ENCODE peak calls at places on chromosome 20, in six cellular contexts. I is effector CD4-positive, alpha-beta T cell; W is amniotic stem cell; Y is stimulated activated CD4-positive, alpha-beta T cell treated with anti-CD3 and anti-CD28 coated beads, Interleukin-1b, Interleukin-23, amount 100 ng/mL, for 1 hour; R is body of pancreas; U is frontal cortex. S is an unnamed sample.
A peak's percentile ranks its signal among the peaks of the same experiment; 100 is the strongest.

GRCh38 chr20:42686057-42686456 is 503.6 kb downstream of the PTPRT start:
- DNase-seq in W (no peak), I (no peak), R (peak; percentile 82), U (no peak), Y (no peak), S (no peak)

GRCh38 chr20:2206957-2207769 is 88.6 kb upstream of the TGM3 start:
- DNase-seq in Y (no peak), R (peak; percentile 76), U (peak; percentile 79), I (peak; percentile 11), W (peak; percentile 17), S (peak; percentile 81)

GRCh38 chr20:50303573-50304500 is 113.2 kb downstream of the CEBPB start:
- DNase-seq in I (no peak), R (peak; percentile 68), W (no peak), Y (no peak), U (no peak), S (no peak)

GRCh38 chr20:58944610-58945009 is 36.4 kb upstream of the NELFCD start:
- DNase-seq in R (peak; percentile 19), Y (no peak), U (no peak), W (no peak), I (no peak), S (no peak)

GRCh38 chr20:62202083-62202395 is 18.0 kb downstream of the HRH3 start:
- DNase-seq in U (no peak), R (no peak), I (no peak), Y (no peak), W (no peak), S (peak; percentile 47)

GRCh38 chr20:16518068-16518783 is 55.0 kb downstream of the KIF16B start:
- DNase-seq in R (peak; percentile 44), U (peak; percentile 44), W (no peak), I (no peak), Y (no peak), S (peak; percentile 27)

GRCh38 chr20:38842558-38842981 is 37.1 kb downstream of the PPP1R16B start:
- DNase-seq in Y (no peak), W (no peak), I (no peak), R (no peak), U (no peak), S (no peak)

GRCh38 chr20:46312945-46313861 is 4.9 kb upstream of the CDH22 start:
- DNase-seq in R (no peak), U (no peak), I (no peak), Y (no peak), W (no peak), S (no peak)

GRCh38 chr20:13054011-13054410 is 45.2 kb downstream of the SPTLC3 start:
- DNase-seq in R (no peak), W (no peak), U (no peak), I (no peak), Y (no peak), S (no peak)

GRCh38 chr20:45969712-45970634 is 2.0 kb downstream of the ZNF335 start:
- DNase-seq in I (no peak), R (peak; percentile 24), U (peak; percentile 52), W (no peak), Y (no peak), S (peak; percentile 58)

GRCh38 chr20:47358052-47358671 is 1.7 kb upstream of the ZMYND8 start:
- DNase-seq in U (no peak), Y (no peak), W (no peak), I (no peak), R (no peak), S (no peak)

GRCh38 chr20:34582911-34583310 is 24.4 kb downstream of the MAP1LC3A start:
- DNase-seq in R (no peak), Y (no peak), I (no peak), U (no peak), W (no peak), S (no peak)

GRCh38 chr20:62700261-62700925 is 8.2 kb upstream of the NTSR1 start:
- DNase-seq in Y (no peak), I (no peak), U (no peak), R (no peak), W (no peak), S (no peak)

GRCh38 chr20:3857405-3857804 is 10.8 kb downstream of the MAVS start:
- DNase-seq in W (no peak), R (no peak), Y (no peak), U (no peak), I (no peak), S (no peak)

GRCh38 chr20:38890497-38890818 is 35.8 kb upstream of the FAM83D start:
- DNase-seq in I (no peak), R (no peak), U (no peak), W (no peak), Y (no peak), S (no peak)

GRCh38 chr20:17679786-17680127 is 2.3 kb downstream of the RRBP1 start:
- DNase-seq in Y (no peak), R (no peak), U (no peak), W (no peak), I (no peak), S (no peak)

GRCh38 chr20:45818239-45818638 is 5.8 kb downstream of the UBE2C start:
- DNase-seq in W (no peak), R (no peak), I (no peak), Y (no peak), U (no peak), S (no peak)

GRCh38 chr20:3751664-3752385 is 15.7 kb downstream of the ADISSP start:
- DNase-seq in Y (no peak), W (no peak), U (peak; percentile 53), R (peak; percentile 57), I (peak; percentile 15), S (peak; percentile 70)

GRCh38 chr20:62900692-62901584 is 25.4 kb downstream of the DIDO1 start:
- DNase-seq in Y (no peak), U (no peak), W (no peak), R (no peak), I (no peak), S (no peak)

GRCh38 chr20:53752583-53752970 is 158.9 kb upstream of the ZNF217 start:
- DNase-seq in R (no peak), Y (no peak), I (no peak), W (no peak), U (no peak), S (no peak)

GRCh38 chr20:4299250-4299649 is 283.9 kb upstream of the RNF24 start:
- DNase-seq in W (no peak), Y (no peak), U (no peak), R (no peak), I (no peak), S (no peak)

GRCh38 chr20:5918856-5919633 is 31.3 kb downstream of the TRMT6 start:
- DNase-seq in Y (no peak), I (peak; percentile 14), R (no peak), W (no peak), U (no peak), S (peak; percentile 83)

GRCh38 chr20:53949319-53949839 is 121.0 kb downstream of the BCAS1 start:
- DNase-seq in I (peak; percentile 69), Y (peak; percentile 42), U (peak; percentile 23), R (no peak), W (peak; percentile 55), S (peak; percentile 96)

GRCh38 chr20:19609642-19610223 is 148.3 kb upstream of the RIN2 start:
- DNase-seq in Y (no peak), R (no peak), W (no peak), U (no peak), I (no peak), S (peak; percentile 68)

GRCh38 chr20:53205046-53205445 is 232.9 kb downstream of the TSHZ2 start:
- DNase-seq in U (no peak), Y (no peak), I (no peak), W (no peak), R (no peak), S (no peak)

GRCh38 chr20:14142171-14142570 is 146.9 kb downstream of the MACROD2 start:
- DNase-seq in Y (no peak), W (no peak), R (peak; percentile 60), U (peak; percentile 27), I (no peak), S (peak; percentile 6)

GRCh38 chr20:32763202-32763999 is 1.2 kb downstream of the DNMT3B start:
- DNase-seq in R (peak; percentile 41), U (no peak), I (no peak), W (no peak), Y (no peak), S (no peak)

GRCh38 chr20:21323640-21324039 is 20.5 kb downstream of the XRN2 start:
- DNase-seq in R (no peak), I (no peak), U (no peak), Y (no peak), W (no peak), S (peak; percentile 32)

GRCh38 chr20:38617011-38617829 is 15.6 kb downstream of the ARHGAP40 start:
- DNase-seq in R (no peak), I (no peak), U (no peak), W (no peak), Y (no peak), S (peak; percentile 50)

GRCh38 chr20:45911486-45912343 is at the start of gene PLTP:
- DNase-seq in W (no peak), U (peak; percentile 65), R (peak; percentile 65), Y (no peak), I (peak; percentile 21), S (no peak)

GRCh38 chr20:63150391-63150898 is 65.5 kb downstream of the YTHDF1 start:
- DNase-seq in Y (no peak), W (no peak), U (no peak), I (no peak), R (no peak), S (no peak)